ENCODE peak calls at places on chromosomes 6 and 20, in six cellular contexts. One of them, this sample, is unnamed. For H3K36me3, the result is how much of the 10 kb centered on the place peaks cover.

GRCh38 chr6:53795702-53796450 is 1.1 kb downstream of the LRRC1 start:
- DNase-seq in heart right ventricle: peak
- DNase-seq in H7: peak
- DNase-seq in Peyer's patch: peak
- DNase-seq in body of pancreas: peak
- DNase-seq in bronchial epithelial cell: no peak
- DNase-seq in this sample: peak

GRCh38 chr20:41064377-41064776 is 35.8 kb downstream of the TOP1 start:
- DNase-seq in heart right ventricle: no peak
- DNase-seq in H7: no peak
- DNase-seq in Peyer's patch: no peak
- DNase-seq in body of pancreas: no peak
- DNase-seq in bronchial epithelial cell: no peak
- DNase-seq in this sample: no peak

GRCh38 chr20:31555203-31555602 is 41.0 kb downstream of the HM13 start:
- DNase-seq in heart right ventricle: no peak
- DNase-seq in H7: no peak
- DNase-seq in Peyer's patch: no peak
- DNase-seq in body of pancreas: no peak
- DNase-seq in bronchial epithelial cell: no peak
- DNase-seq in this sample: no peak

GRCh38 chr6:38302081-38302480 is 337.6 kb downstream of the BTBD9 start:
- DNase-seq in heart right ventricle: no peak
- DNase-seq in H7: no peak
- DNase-seq in Peyer's patch: no peak
- DNase-seq in body of pancreas: no peak
- DNase-seq in bronchial epithelial cell: peak
- DNase-seq in this sample: no peak

GRCh38 chr6:45881705-45882435 is 133.8 kb downstream of the CLIC5 start:
- DNase-seq in heart right ventricle: no peak
- DNase-seq in H7: no peak
- DNase-seq in Peyer's patch: no peak
- DNase-seq in body of pancreas: no peak
- DNase-seq in bronchial epithelial cell: no peak
- DNase-seq in this sample: no peak

GRCh38 chr20:24764825-24765224 is 184.2 kb upstream of the CST7 start:
- DNase-seq in heart right ventricle: no peak
- DNase-seq in H7: no peak
- DNase-seq in Peyer's patch: no peak
- DNase-seq in body of pancreas: peak
- DNase-seq in bronchial epithelial cell: no peak
- DNase-seq in this sample: no peak

GRCh38 chr20:49293122-49293521 is 15.3 kb upstream of the ZNFX1 start:
- DNase-seq in heart right ventricle: no peak
- DNase-seq in H7: no peak
- DNase-seq in Peyer's patch: no peak
- DNase-seq in body of pancreas: no peak
- DNase-seq in bronchial epithelial cell: no peak
- DNase-seq in this sample: no peak

GRCh38 chr6:128767150-128767549 is 115.8 kb upstream of the LAMA2 start:
- DNase-seq in heart right ventricle: no peak
- DNase-seq in H7: no peak
- DNase-seq in Peyer's patch: no peak
- DNase-seq in body of pancreas: no peak
- DNase-seq in bronchial epithelial cell: no peak
- DNase-seq in this sample: no peak

GRCh38 chr20:2748551-2749342 is 51.7 kb downstream of the CPXM1 start:
- DNase-seq in heart right ventricle: no peak
- DNase-seq in H7: peak
- DNase-seq in Peyer's patch: no peak
- DNase-seq in body of pancreas: no peak
- DNase-seq in bronchial epithelial cell: no peak
- DNase-seq in this sample: no peak

GRCh38 chr6:163405412-163406309 is 8.9 kb upstream of the QKI start:
- DNase-seq in heart right ventricle: peak
- DNase-seq in H7: no peak
- DNase-seq in Peyer's patch: peak
- DNase-seq in body of pancreas: peak
- DNase-seq in bronchial epithelial cell: no peak
- DNase-seq in this sample: peak

GRCh38 chr6:18147160-18147559 is 7.7 kb downstream of the TPMT start:
- DNase-seq in heart right ventricle: no peak
- DNase-seq in H7: no peak
- DNase-seq in Peyer's patch: no peak
- DNase-seq in body of pancreas: no peak
- DNase-seq in bronchial epithelial cell: peak
- DNase-seq in this sample: no peak

GRCh38 chr20:58467572-58468330 is 47.4 kb downstream of the APCDD1L start:
- DNase-seq in heart right ventricle: no peak
- DNase-seq in H7: peak
- DNase-seq in Peyer's patch: no peak
- DNase-seq in body of pancreas: no peak
- DNase-seq in bronchial epithelial cell: no peak
- DNase-seq in this sample: no peak

GRCh38 chr6:105593805-105594231 is 190.9 kb upstream of the PREP start:
- DNase-seq in heart right ventricle: no peak
- DNase-seq in H7: no peak
- DNase-seq in Peyer's patch: no peak
- DNase-seq in body of pancreas: no peak
- DNase-seq in bronchial epithelial cell: no peak
- DNase-seq in this sample: no peak

GRCh38 chr6:146103416-146104072 is 74.7 kb downstream of the GRM1 start:
- DNase-seq in heart right ventricle: no peak
- DNase-seq in H7: no peak
- DNase-seq in Peyer's patch: no peak
- DNase-seq in body of pancreas: no peak
- DNase-seq in bronchial epithelial cell: no peak
- DNase-seq in this sample: no peak

GRCh38 chr20:61628901-61629300 is 376.8 kb downstream of the CDH4 start:
- DNase-seq in heart right ventricle: no peak
- DNase-seq in H7: peak
- DNase-seq in Peyer's patch: no peak
- DNase-seq in body of pancreas: no peak
- DNase-seq in bronchial epithelial cell: peak
- DNase-seq in this sample: no peak

GRCh38 chr20:36574278-36575065 is 1.1 kb downstream of the TGIF2 start:
- DNase-seq in heart right ventricle: peak
- DNase-seq in H7: peak
- DNase-seq in Peyer's patch: peak
- DNase-seq in body of pancreas: peak
- DNase-seq in bronchial epithelial cell: peak
- DNase-seq in this sample: peak

GRCh38 chr20:33716498-33716897 is 3.6 kb downstream of the PXMP4 start:
- DNase-seq in heart right ventricle: no peak
- DNase-seq in H7: no peak
- DNase-seq in Peyer's patch: no peak
- DNase-seq in body of pancreas: no peak
- DNase-seq in bronchial epithelial cell: no peak
- DNase-seq in this sample: no peak

GRCh38 chr6:57327311-57327710 is 9.9 kb downstream of the PRIM2 start:
- DNase-seq in heart right ventricle: no peak
- DNase-seq in H7: no peak
- DNase-seq in Peyer's patch: no peak
- DNase-seq in body of pancreas: no peak
- DNase-seq in bronchial epithelial cell: no peak
- DNase-seq in this sample: no peak
- H3K36me3 ChIP-seq in heart right ventricle: under half
- H3K36me3 ChIP-seq in H7: under half
- H3K36me3 ChIP-seq in Peyer's patch: under half
- H3K36me3 ChIP-seq in body of pancreas: under half
- H3K36me3 ChIP-seq in bronchial epithelial cell: under half
- H3K36me3 ChIP-seq in this sample: under half

DNA sequence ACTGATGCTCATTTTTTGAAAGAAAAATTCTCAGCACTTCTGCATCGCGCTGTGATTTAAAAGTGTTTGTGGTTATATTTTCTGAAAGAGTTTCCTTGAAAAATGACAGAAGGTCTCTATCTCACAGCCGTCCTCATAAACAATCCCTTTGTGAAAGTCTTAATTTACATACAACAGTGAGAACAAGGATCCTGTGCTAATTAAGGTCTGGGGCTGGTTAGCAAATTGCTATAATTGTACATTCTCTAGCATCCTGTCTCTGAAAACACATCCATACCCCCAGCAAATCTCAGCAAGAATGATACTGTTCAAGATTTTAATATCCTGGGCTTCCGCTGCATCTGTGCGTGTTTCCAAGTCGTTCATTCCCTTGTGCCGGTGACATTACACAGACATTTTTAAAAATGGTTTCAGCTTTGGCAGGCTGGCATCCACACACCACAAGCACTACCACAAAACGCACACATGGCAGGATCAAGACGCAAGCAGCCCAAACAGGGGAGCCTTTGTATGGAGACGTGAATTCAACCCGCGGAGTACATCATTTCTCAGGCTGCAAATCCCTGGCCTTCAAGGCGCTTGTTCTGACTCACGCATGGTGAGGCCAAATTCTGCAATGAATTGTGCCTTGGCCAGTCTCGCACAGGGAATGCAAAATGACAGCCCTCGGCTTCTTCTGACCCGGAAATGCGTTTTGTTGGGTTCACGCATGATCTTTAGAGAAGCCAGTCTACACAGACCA is 20.3 kb downstream of the ZMYND8 start:
- DNase-seq in heart right ventricle: peak
- DNase-seq in H7: no peak
- DNase-seq in Peyer's patch: no peak
- DNase-seq in body of pancreas: no peak
- DNase-seq in bronchial epithelial cell: no peak
- DNase-seq in this sample: no peak
- H3K36me3 ChIP-seq in heart right ventricle: under half
- H3K36me3 ChIP-seq in H7: under half
- H3K36me3 ChIP-seq in Peyer's patch: under half
- H3K36me3 ChIP-seq in body of pancreas: under half
- H3K36me3 ChIP-seq in bronchial epithelial cell: under half
- H3K36me3 ChIP-seq in this sample: under half

DNA sequence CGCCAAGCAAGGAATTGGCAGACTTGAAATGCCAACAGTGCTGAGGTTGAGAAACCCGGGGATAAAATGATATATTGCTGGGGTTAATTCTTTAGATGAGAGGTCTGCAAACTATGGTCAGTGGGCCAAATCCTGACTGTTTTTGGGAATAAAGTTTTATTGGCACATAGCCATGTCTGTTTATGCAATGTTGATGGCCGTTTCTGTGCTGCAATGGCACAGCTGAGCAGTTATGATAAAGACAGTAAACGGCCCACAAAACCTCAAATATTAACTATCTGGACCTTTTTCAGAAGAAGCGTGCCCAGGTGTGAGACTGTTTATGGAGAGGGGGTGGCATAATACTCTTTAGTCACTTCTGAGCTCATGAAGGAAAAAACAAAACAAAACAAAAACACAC is 12.1 kb upstream of the MRPS10 start:
- DNase-seq in heart right ventricle: no peak
- DNase-seq in H7: no peak
- DNase-seq in Peyer's patch: no peak
- DNase-seq in body of pancreas: no peak
- DNase-seq in bronchial epithelial cell: no peak
- DNase-seq in this sample: no peak
- H3K36me3 ChIP-seq in heart right ventricle: under half
- H3K36me3 ChIP-seq in H7: under half
- H3K36me3 ChIP-seq in Peyer's patch: under half
- H3K36me3 ChIP-seq in body of pancreas: under half
- H3K36me3 ChIP-seq in bronchial epithelial cell: under half
- H3K36me3 ChIP-seq in this sample: under half

GRCh38 chr6:33298773-33299236 is at the start of gene RGL2:
- DNase-seq in heart right ventricle: peak
- DNase-seq in H7: peak
- DNase-seq in Peyer's patch: peak
- DNase-seq in body of pancreas: peak
- DNase-seq in bronchial epithelial cell: peak
- DNase-seq in this sample: peak
- H3K36me3 ChIP-seq in heart right ventricle: under half
- H3K36me3 ChIP-seq in H7: under half
- H3K36me3 ChIP-seq in Peyer's patch: under half
- H3K36me3 ChIP-seq in body of pancreas: under half
- H3K36me3 ChIP-seq in bronchial epithelial cell: under half
- H3K36me3 ChIP-seq in this sample: under half